ENCODE peak calls at places on chromosomes 2 and 18, in five cellular contexts. C is K562, M is endothelial cell, I is uterus, B is heart right ventricle. R is an unnamed sample.

GRCh38 chr2:20035961-20036666 is 15.3 kb downstream of the LAPTM4A start:
- DNase-seq in C (no peak), I (no peak), B (no peak), M (no peak), R (no peak)

GRCh38 chr18:21187886-21188285 is 54.1 kb upstream of the GREB1L start:
- DNase-seq in C (no peak), B (no peak), I (no peak), M (no peak), R (no peak)

GRCh38 chr2:110126086-110126773 is 10.6 kb upstream of the MALL start:
- DNase-seq in M (no peak), B (no peak), C (no peak), I (no peak), R (no peak)

GRCh38 chr2:199457147-199458016 is at the start of gene SATB2:
- DNase-seq in B (no peak), C (peak), M (peak), I (no peak), R (no peak)

GRCh38 chr2:164617466-164617865 is 3.8 kb downstream of the GRB14 start:
- DNase-seq in I (no peak), M (no peak), C (no peak), B (no peak), R (no peak)

GRCh38 chr18:48672671-48673340 is 134.0 kb downstream of the CTIF start:
- DNase-seq in M (no peak), I (no peak), B (no peak), C (no peak), R (no peak)

GRCh38 chr2:18473241-18473841 is 87.1 kb downstream of the RDH14 start:
- DNase-seq in C (peak), B (peak), I (peak), M (no peak), R (no peak)

GRCh38 chr2:200483729-200484198 is 26.1 kb downstream of the KCTD18 start:
- DNase-seq in B (no peak), M (peak), I (no peak), C (peak), R (no peak)

GRCh38 chr2:69163109-69163508 is 150.1 kb downstream of the ANTXR1 start:
- DNase-seq in I (no peak), M (no peak), C (no peak), B (no peak), R (no peak)

GRCh38 chr2:45823723-45824206 is 172.3 kb downstream of the PRKCE start:
- DNase-seq in M (no peak), C (no peak), B (peak), I (peak), R (no peak)

GRCh38 chr18:45997689-45998088 is 30.6 kb upstream of the EPG5 start:
- DNase-seq in B (no peak), I (no peak), C (no peak), M (no peak), R (no peak)

GRCh38 chr2:188746727-188747126 is 227.4 kb upstream of the COL3A1 start:
- DNase-seq in I (no peak), B (no peak), C (no peak), M (no peak), R (no peak)

GRCh38 chr2:162424816-162425215 is 80.9 kb downstream of the GCA start:
- DNase-seq in I (no peak), C (no peak), B (no peak), M (no peak), R (no peak)

DNA sequence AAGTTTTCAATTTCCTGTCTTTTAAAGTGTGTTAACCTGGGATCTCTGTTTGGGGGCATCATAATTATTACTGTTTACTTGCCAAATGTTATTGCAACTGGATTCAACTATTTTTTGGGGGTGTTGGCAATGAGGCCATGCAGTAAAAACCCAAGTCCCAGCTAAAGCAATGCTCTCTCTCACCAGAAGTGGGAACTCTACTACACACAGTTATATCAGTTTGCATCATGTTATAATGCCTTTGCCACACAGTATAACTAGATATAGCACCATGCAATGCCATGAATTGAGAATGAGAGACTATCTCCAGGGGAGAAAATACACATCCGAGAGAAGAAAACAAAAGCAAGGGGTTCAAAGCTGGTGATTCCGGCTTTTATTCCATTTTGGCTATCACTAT is 79.0 kb downstream of the GCA start:
- DNase-seq in C (no peak), B (no peak), I (no peak), M (no peak), R (no peak)
- TF ChIP-seq CTCF in C (no peak), B (no peak), I (no peak), M (no peak), R (no peak)

DNA sequence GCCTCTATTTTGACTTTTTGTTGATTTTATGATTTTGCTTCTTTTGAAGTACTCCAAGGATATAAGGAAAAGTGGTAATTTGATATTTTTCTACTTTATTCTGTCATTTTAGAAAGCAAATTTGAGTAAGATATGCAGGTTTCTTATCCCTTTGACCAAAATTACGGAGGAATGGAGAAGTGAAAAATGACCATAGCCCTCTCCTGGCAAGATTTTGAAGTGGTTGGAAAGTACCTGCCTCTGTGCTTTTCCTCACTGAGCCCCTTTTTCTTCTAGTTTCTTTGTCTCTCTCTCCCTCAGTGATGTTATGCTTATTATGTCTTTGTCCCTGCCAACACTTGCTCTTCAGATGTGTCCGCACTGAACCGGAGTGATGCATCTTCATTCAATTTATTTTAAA is 898.1 kb downstream of the EPHA4 start:
- DNase-seq in I (no peak), C (no peak), B (no peak), M (no peak), R (no peak)
- TF ChIP-seq CTCF in I (no peak), C (no peak), B (no peak), M (no peak), R (no peak)

GRCh38 chr18:3368193-3368592 is 81.8 kb upstream of the TGIF1 start:
- DNase-seq in I (no peak), B (no peak), C (no peak), M (no peak), R (no peak)

GRCh38 chr18:3367491-3368091 is 82.4 kb upstream of the TGIF1 start:
- DNase-seq in B (no peak), I (no peak), M (no peak), C (no peak), R (no peak)
- TF ChIP-seq CTCF in B (no peak), I (no peak), M (no peak), C (no peak), R (no peak)

GRCh38 chr2:63538409-63538808 is 49.9 kb downstream of the WDPCP start:
- DNase-seq in B (no peak), C (no peak), M (no peak), I (no peak), R (no peak)

GRCh38 chr2:63545023-63545422 is 43.3 kb downstream of the WDPCP start:
- DNase-seq in I (no peak), C (no peak), B (peak), M (no peak), R (no peak)

GRCh38 chr2:63539416-63540162 is 48.7 kb downstream of the WDPCP start:
- DNase-seq in I (no peak), B (no peak), C (no peak), M (no peak), R (no peak)

DNA sequence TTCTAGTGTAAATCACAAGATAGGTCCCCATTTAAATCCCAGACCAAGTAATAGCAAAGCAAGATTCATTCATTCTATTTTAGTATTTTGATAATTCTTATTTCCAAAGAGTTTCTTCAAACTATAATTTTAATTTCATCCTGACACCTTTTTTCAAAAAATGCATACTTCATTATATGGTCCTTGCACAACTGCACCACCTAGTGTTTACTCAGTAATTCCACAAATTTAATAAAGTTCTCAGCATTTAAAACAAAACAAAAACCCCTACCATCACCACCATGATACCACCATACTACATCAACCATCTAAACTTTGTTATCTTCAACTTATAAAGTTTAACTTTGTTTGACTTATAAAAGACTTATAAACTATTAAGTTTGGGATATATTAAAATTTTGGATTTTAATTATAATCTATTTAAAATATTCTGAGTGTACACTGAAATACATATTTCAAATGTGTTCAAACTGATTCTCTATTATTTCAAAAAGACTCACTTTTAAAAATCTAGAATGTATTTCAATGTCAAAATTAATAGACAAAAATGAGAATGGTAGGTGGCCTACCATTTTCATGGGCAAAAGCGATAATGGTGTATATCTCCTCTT is 44.2 kb downstream of the WDPCP start:
- DNase-seq in M (no peak), B (no peak), I (no peak), C (peak), R (no peak)
- TF ChIP-seq CTCF in M (peak), B (peak), I (peak), C (peak), R (peak)